ENCODE peak calls at places on chromosomes 3 and 15, in four cellular contexts. One of them, this sample, is unnamed.

GRCh38 chr15:57026016-57026602 is 107.7 kb downstream of the TCF12 start:
- DNase-seq in stimulated activated CD4-positive, alpha-beta T cell treated with anti-CD3 and anti-CD28 coated beads, TNF-alpha, amount 100 ng/mL, for 4 hours: no peak
- DNase-seq in B cell: no peak
- DNase-seq in GM23338: no peak
- DNase-seq in this sample: no peak

GRCh38 chr3:55162031-55162784 is 234.3 kb upstream of the LRTM1 start:
- DNase-seq in GM23338: no peak
- DNase-seq in B cell: no peak
- DNase-seq in stimulated activated CD4-positive, alpha-beta T cell treated with anti-CD3 and anti-CD28 coated beads, TNF-alpha, amount 100 ng/mL, for 4 hours: no peak
- DNase-seq in this sample: no peak

GRCh38 chr3:134364936-134365765 is 9.1 kb downstream of the AMOTL2 start:
- DNase-seq in GM23338: no peak
- DNase-seq in stimulated activated CD4-positive, alpha-beta T cell treated with anti-CD3 and anti-CD28 coated beads, TNF-alpha, amount 100 ng/mL, for 4 hours: no peak
- DNase-seq in B cell: no peak
- DNase-seq in this sample: no peak

GRCh38 chr15:45544266-45545023 is 21.9 kb upstream of the SLC30A4 start:
- DNase-seq in stimulated activated CD4-positive, alpha-beta T cell treated with anti-CD3 and anti-CD28 coated beads, TNF-alpha, amount 100 ng/mL, for 4 hours: no peak
- DNase-seq in B cell: no peak
- DNase-seq in GM23338: no peak
- DNase-seq in this sample: no peak

GRCh38 chr15:68056097-68056865 is 2.2 kb downstream of the PIAS1 start:
- DNase-seq in B cell: no peak
- DNase-seq in stimulated activated CD4-positive, alpha-beta T cell treated with anti-CD3 and anti-CD28 coated beads, TNF-alpha, amount 100 ng/mL, for 4 hours: no peak
- DNase-seq in GM23338: no peak
- DNase-seq in this sample: no peak

GRCh38 chr3:70973558-70973957 is 610.0 kb downstream of the FOXP1 start:
- DNase-seq in GM23338: no peak
- DNase-seq in B cell: no peak
- DNase-seq in stimulated activated CD4-positive, alpha-beta T cell treated with anti-CD3 and anti-CD28 coated beads, TNF-alpha, amount 100 ng/mL, for 4 hours: no peak
- DNase-seq in this sample: no peak

GRCh38 chr3:120798346-120798745 is 55.8 kb downstream of the GTF2E1 start:
- DNase-seq in GM23338: no peak
- DNase-seq in B cell: no peak
- DNase-seq in stimulated activated CD4-positive, alpha-beta T cell treated with anti-CD3 and anti-CD28 coated beads, TNF-alpha, amount 100 ng/mL, for 4 hours: no peak
- DNase-seq in this sample: no peak

GRCh38 chr15:79283252-79284048 is 928 bp downstream of the ANKRD34C start:
- DNase-seq in GM23338: peak; percentile 89
- DNase-seq in stimulated activated CD4-positive, alpha-beta T cell treated with anti-CD3 and anti-CD28 coated beads, TNF-alpha, amount 100 ng/mL, for 4 hours: peak; percentile 5
- DNase-seq in B cell: no peak
- DNase-seq in this sample: peak; percentile 4

GRCh38 chr3:151227438-151228290 is 24.6 kb upstream of the GPR171 start:
- DNase-seq in B cell: peak; percentile 87
- DNase-seq in GM23338: peak; percentile 83
- DNase-seq in stimulated activated CD4-positive, alpha-beta T cell treated with anti-CD3 and anti-CD28 coated beads, TNF-alpha, amount 100 ng/mL, for 4 hours: peak; percentile 48
- DNase-seq in this sample: peak; percentile 50

GRCh38 chr15:88518903-88519302 is 27.6 kb downstream of the DET1 start:
- DNase-seq in B cell: no peak
- DNase-seq in GM23338: no peak
- DNase-seq in stimulated activated CD4-positive, alpha-beta T cell treated with anti-CD3 and anti-CD28 coated beads, TNF-alpha, amount 100 ng/mL, for 4 hours: no peak
- DNase-seq in this sample: no peak

GRCh38 chr3:183491923-183492848 is 63.3 kb downstream of the KLHL6 start:
- DNase-seq in stimulated activated CD4-positive, alpha-beta T cell treated with anti-CD3 and anti-CD28 coated beads, TNF-alpha, amount 100 ng/mL, for 4 hours: no peak
- DNase-seq in B cell: no peak
- DNase-seq in GM23338: no peak
- DNase-seq in this sample: no peak

GRCh38 chr3:108222813-108223307 is 636 bp upstream of the IFT57 start:
- DNase-seq in B cell: no peak
- DNase-seq in GM23338: peak; percentile 6
- DNase-seq in stimulated activated CD4-positive, alpha-beta T cell treated with anti-CD3 and anti-CD28 coated beads, TNF-alpha, amount 100 ng/mL, for 4 hours: no peak
- DNase-seq in this sample: no peak

GRCh38 chr3:16050641-16051467 is 123.6 kb upstream of the GALNT15 start:
- DNase-seq in B cell: no peak
- DNase-seq in stimulated activated CD4-positive, alpha-beta T cell treated with anti-CD3 and anti-CD28 coated beads, TNF-alpha, amount 100 ng/mL, for 4 hours: no peak
- DNase-seq in GM23338: no peak
- DNase-seq in this sample: no peak

GRCh38 chr3:127193341-127193740 is 410 bp downstream of the PRR23E start:
- DNase-seq in B cell: no peak
- DNase-seq in GM23338: no peak
- DNase-seq in stimulated activated CD4-positive, alpha-beta T cell treated with anti-CD3 and anti-CD28 coated beads, TNF-alpha, amount 100 ng/mL, for 4 hours: no peak
- DNase-seq in this sample: no peak

GRCh38 chr15:65396283-65396964 is 18.6 kb upstream of the IGDCC3 start:
- DNase-seq in B cell: no peak
- DNase-seq in GM23338: peak; percentile 66
- DNase-seq in stimulated activated CD4-positive, alpha-beta T cell treated with anti-CD3 and anti-CD28 coated beads, TNF-alpha, amount 100 ng/mL, for 4 hours: no peak
- DNase-seq in this sample: no peak